ENCODE peak calls at places on chromosomes 1 and 21, in eight cellular contexts. Z is GM18507; C is type B pancreatic cell; T is cardiac septum; W is stimulated activated CD4-positive, alpha-beta T cell treated with anti-CD3 and anti-CD28 coated beads, Interleukin-12 subunit alpha, Interleukin-12 subunit beta, amount 100 ng/mL, for 4 hours; M is fibroblast of the conjunctiva; B is ACHN; S is activated gamma-delta T cell. X is an unnamed sample.
A peak's percentile ranks its signal among the peaks of the same experiment; 100 is the strongest.

GRCh38 chr1:70893381-70893780 is 154.2 kb downstream of the PTGER3 start:
- DNase-seq in Z (no peak), C (no peak), T (no peak), W (no peak), M (no peak), B (no peak), S (no peak), X (no peak)

GRCh38 chr1:246565751-246566127 is 322 bp downstream of the TFB2M start:
- DNase-seq in Z (no peak), C (peak; percentile 73), T (no peak), W (no peak), M (no peak), B (peak; percentile 61), S (no peak), X (peak; percentile 75)

GRCh38 chr1:152167835-152168534 is 9.0 kb upstream of the RPTN start:
- DNase-seq in Z (no peak), C (no peak), T (no peak), W (no peak), M (no peak), B (peak; percentile 97), S (no peak), X (no peak)

GRCh38 chr21:41667136-41667535 is 99.7 kb downstream of the RIPK4 start:
- DNase-seq in Z (no peak), C (no peak), T (no peak), W (no peak), M (no peak), B (no peak), S (no peak), X (no peak)

GRCh38 chr1:240771450-240771849 is 159.5 kb upstream of the GREM2 start:
- DNase-seq in Z (no peak), C (no peak), T (no peak), W (no peak), M (no peak), B (no peak), S (no peak), X (no peak)

GRCh38 chr1:96362623-96363022 is 359.0 kb upstream of the PTBP2 start:
- DNase-seq in Z (no peak), C (no peak), T (no peak), W (no peak), M (peak; percentile 92), B (peak; percentile 96), S (no peak), X (no peak)

GRCh38 chr1:30088594-30089556 is 634.5 kb downstream of the MATN1 start:
- DNase-seq in Z (no peak), C (no peak), T (no peak), W (no peak), M (no peak), B (no peak), S (no peak), X (peak; percentile 91)

GRCh38 chr1:27348861-27349783 is 7.3 kb downstream of the SYTL1 start:
- DNase-seq in Z (no peak), C (no peak), T (no peak), W (no peak), M (no peak), B (peak; percentile 53), S (no peak), X (peak; percentile 87)

GRCh38 chr1:160855181-160855981 is 7.3 kb downstream of the CD244 start:
- DNase-seq in Z (no peak), C (no peak), T (no peak), W (no peak), M (no peak), B (no peak), S (no peak), X (no peak)

GRCh38 chr1:60679524-60679923 is 402.8 kb upstream of the NFIA start:
- DNase-seq in Z (no peak), C (no peak), T (no peak), W (no peak), M (no peak), B (no peak), S (no peak), X (no peak)

GRCh38 chr1:36876990-36877389 is 157.3 kb downstream of the GRIK3 start:
- DNase-seq in Z (no peak), C (peak; percentile 11), T (peak; percentile 59), W (no peak), M (no peak), B (no peak), S (no peak), X (no peak)

GRCh38 chr1:94876362-94876761 is 50.5 kb downstream of the CNN3 start:
- DNase-seq in Z (no peak), C (no peak), T (no peak), W (no peak), M (no peak), B (no peak), S (no peak), X (no peak)

GRCh38 chr1:17109897-17110554 is 9.2 kb downstream of the PADI2 start:
- DNase-seq in Z (no peak), C (no peak), T (no peak), W (no peak), M (no peak), B (no peak), S (no peak), X (peak; percentile 7)

GRCh38 chr1:153572569-153573015 is 6.9 kb upstream of the S100A2 start:
- DNase-seq in Z (no peak), C (no peak), T (peak; percentile 86), W (peak; percentile 38), M (peak; percentile 70), B (peak; percentile 89), S (no peak), X (peak; percentile 88)

GRCh38 chr1:25695991-25696330 is 79.4 kb downstream of the MAN1C1 start:
- DNase-seq in Z (no peak), C (no peak), T (peak; percentile 71), W (no peak), M (peak; percentile 76), B (peak; percentile 52), S (no peak), X (no peak)